ENCODE peak calls at places on chromosomes 3 and 15, in nine cellular contexts. N is iPS DF 6.9, O is caudate nucleus, K is GM03348, I is fibroblast of gingiva, M is psoas muscle, B is activated T-helper 1 cell treated with Interleukin-2 at 50 U/mL for 16 hours, C is amygdala, V is pulmonary artery endothelial cell. R is an unnamed sample.

GRCh38 chr15:76333720-76334437 is 2.7 kb upstream of the ISL2 start:
- DNase-seq in N (no peak), O (no peak), K (no peak), I (no peak), M (no peak), B (no peak), C (no peak), V (no peak), R (peak)

GRCh38 chr3:71311320-71312046 is 272.0 kb downstream of the FOXP1 start:
- DNase-seq in N (no peak), O (no peak), K (no peak), I (no peak), M (no peak), B (no peak), C (no peak), V (peak), R (no peak)

GRCh38 chr15:34699968-34700640 is 54.7 kb downstream of the GJD2 start:
- DNase-seq in N (no peak), O (no peak), K (no peak), I (no peak), M (no peak), B (no peak), C (no peak), V (peak), R (no peak)

GRCh38 chr3:127092368-127092767 is 100.6 kb upstream of the PRR23E start:
- DNase-seq in N (no peak), O (no peak), K (no peak), I (no peak), M (peak), B (no peak), C (no peak), V (no peak), R (no peak)

GRCh38 chr3:87771338-87772059 is 287.3 kb downstream of the CGGBP1 start:
- DNase-seq in N (no peak), O (no peak), K (peak), I (no peak), M (peak), B (peak), C (no peak), V (peak), R (peak)

GRCh38 chr3:33777996-33778395 is 20.4 kb upstream of the PDCD6IP start:
- DNase-seq in N (no peak), O (no peak), K (no peak), I (no peak), M (no peak), B (no peak), C (no peak), V (no peak), R (no peak)

GRCh38 chr3:106206165-106206564 is 337.4 kb upstream of the CBLB start:
- DNase-seq in N (no peak), O (no peak), K (peak), I (peak), M (no peak), B (no peak), C (no peak), V (peak), R (no peak)

GRCh38 chr15:100852630-100853029 is 27.0 kb upstream of the ALDH1A3 start:
- DNase-seq in N (no peak), O (no peak), K (no peak), I (no peak), M (no peak), B (no peak), C (no peak), V (no peak), R (no peak)

GRCh38 chr3:196024968-196025367 is 56.9 kb downstream of the TFRC start:
- DNase-seq in N (no peak), O (no peak), K (no peak), I (no peak), M (no peak), B (no peak), C (no peak), V (no peak), R (no peak)

GRCh38 chr15:74573987-74574386 is 33.0 kb downstream of the ARID3B start:
- DNase-seq in N (no peak), O (no peak), K (peak), I (no peak), M (no peak), B (no peak), C (no peak), V (peak), R (no peak)

GRCh38 chr15:66249623-66250174 is 3.9 kb downstream of the MEGF11 start:
- DNase-seq in N (no peak), O (no peak), K (no peak), I (no peak), M (no peak), B (no peak), C (no peak), V (no peak), R (no peak)

GRCh38 chr15:42735382-42736165 is 1.4 kb downstream of the CDAN1 start:
- DNase-seq in N (no peak), O (no peak), K (no peak), I (no peak), M (no peak), B (no peak), C (no peak), V (no peak), R (no peak)

GRCh38 chr3:143585720-143586456 is 262.4 kb downstream of the SLC9A9 start:
- DNase-seq in N (no peak), O (no peak), K (no peak), I (no peak), M (no peak), B (no peak), C (no peak), V (no peak), R (no peak)

GRCh38 chr15:40252141-40252437 is 13.2 kb downstream of the PAK6 start:
- DNase-seq in N (no peak), O (no peak), K (no peak), I (no peak), M (no peak), B (no peak), C (no peak), V (no peak), R (no peak)

GRCh38 chr3:9347086-9347485 is 15.8 kb upstream of the THUMPD3 start:
- DNase-seq in N (no peak), O (no peak), K (no peak), I (no peak), M (no peak), B (no peak), C (no peak), V (no peak), R (no peak)

GRCh38 chr15:61702224-61703120 is 357.8 kb downstream of the VPS13C start:
- DNase-seq in N (no peak), O (no peak), K (no peak), I (peak), M (peak), B (no peak), C (no peak), V (no peak), R (no peak)

GRCh38 chr15:70528270-70528706 is 235.1 kb downstream of the UACA start:
- DNase-seq in N (no peak), O (no peak), K (no peak), I (no peak), M (no peak), B (no peak), C (no peak), V (peak), R (peak)

GRCh38 chr3:14488286-14489036 is 51.7 kb downstream of the GRIP2 start:
- DNase-seq in N (no peak), O (no peak), K (no peak), I (no peak), M (peak), B (no peak), C (no peak), V (no peak), R (no peak)

GRCh38 chr3:155075200-155075599 is 4.9 kb upstream of the MME start:
- DNase-seq in N (no peak), O (no peak), K (no peak), I (no peak), M (no peak), B (no peak), C (no peak), V (no peak), R (no peak)

GRCh38 chr3:191356586-191357439 is 26.5 kb upstream of the UTS2B start:
- DNase-seq in N (no peak), O (no peak), K (peak), I (no peak), M (no peak), B (no peak), C (no peak), V (no peak), R (peak)

GRCh38 chr3:73419179-73419803 is 205.4 kb downstream of the PDZRN3 start:
- DNase-seq in N (no peak), O (no peak), K (peak), I (no peak), M (no peak), B (no peak), C (no peak), V (no peak), R (no peak)

GRCh38 chr3:32569540-32570425 is 875 bp downstream of the DYNC1LI1 start:
- DNase-seq in N (peak), O (no peak), K (peak), I (no peak), M (peak), B (no peak), C (peak), V (no peak), R (peak)

GRCh38 chr3:8761866-8762265 is 7.5 kb downstream of the OXTR start:
- DNase-seq in N (no peak), O (no peak), K (no peak), I (no peak), M (no peak), B (no peak), C (no peak), V (no peak), R (no peak)

GRCh38 chr3:195172896-195173295 is 98.1 kb downstream of the XXYLT1 start:
- DNase-seq in N (no peak), O (no peak), K (no peak), I (no peak), M (no peak), B (no peak), C (no peak), V (no peak), R (no peak)

GRCh38 chr3:101703169-101703568 is 16.7 kb upstream of the RPL24 start:
- DNase-seq in N (no peak), O (no peak), K (no peak), I (no peak), M (no peak), B (no peak), C (no peak), V (no peak), R (no peak)

GRCh38 chr3:5840091-5840490 is 652.6 kb downstream of the EDEM1 start:
- DNase-seq in N (no peak), O (no peak), K (no peak), I (no peak), M (no peak), B (no peak), C (no peak), V (no peak), R (no peak)

GRCh38 chr15:48112242-48112641 is 8.5 kb upstream of the SLC24A5 start:
- DNase-seq in N (peak), O (no peak), K (peak), I (no peak), M (no peak), B (no peak), C (no peak), V (no peak), R (peak)

GRCh38 chr3:45597166-45597565 is 2.6 kb downstream of the LIMD1 start:
- DNase-seq in N (no peak), O (no peak), K (peak), I (peak), M (peak), B (no peak), C (no peak), V (no peak), R (peak)

GRCh38 chr15:41921167-41921566 is 27.3 kb upstream of the SPTBN5 start:
- DNase-seq in N (no peak), O (no peak), K (no peak), I (no peak), M (no peak), B (no peak), C (no peak), V (no peak), R (no peak)

GRCh38 chr3:46708401-46709146 is 7.4 kb downstream of the TMIE start:
- DNase-seq in N (no peak), O (no peak), K (no peak), I (no peak), M (peak), B (no peak), C (no peak), V (no peak), R (no peak)

GRCh38 chr15:75732809-75733451 is 20.3 kb upstream of the CSPG4 start:
- DNase-seq in N (no peak), O (no peak), K (peak), I (peak), M (peak), B (no peak), C (peak), V (no peak), R (peak)

GRCh38 chr3:141076821-141077571 is 25.8 kb downstream of the SPSB4 start:
- DNase-seq in N (no peak), O (no peak), K (peak), I (no peak), M (peak), B (no peak), C (no peak), V (no peak), R (no peak)

GRCh38 chr15:66151809-66152208 is 101.7 kb downstream of the MEGF11 start:
- DNase-seq in N (peak), O (no peak), K (no peak), I (no peak), M (no peak), B (no peak), C (no peak), V (no peak), R (no peak)

GRCh38 chr15:62783303-62783957 is 259.1 kb upstream of the TPM1 start:
- DNase-seq in N (no peak), O (no peak), K (peak), I (peak), M (no peak), B (no peak), C (no peak), V (no peak), R (peak)

GRCh38 chr3:86867990-86868389 is 123.0 kb downstream of the VGLL3 start:
- DNase-seq in N (no peak), O (no peak), K (peak), I (peak), M (no peak), B (no peak), C (no peak), V (no peak), R (no peak)

GRCh38 chr3:113240841-113241240 is 29.5 kb downstream of the BOC start:
- DNase-seq in N (no peak), O (no peak), K (no peak), I (no peak), M (no peak), B (no peak), C (no peak), V (no peak), R (no peak)

R was measured in ACHN.